ENCODE peak calls at places on chromosomes 7 and 10, in seven cellular contexts. T is endothelial cell, K is Calu3, C is endodermal cell, O is astrocyte of the spinal cord, X is GM06990, Q is nephron progenitor cell. P is an unnamed sample.

GRCh38 chr7:36011588-36011965 is 141.5 kb upstream of the EEPD1 start:
- DNase-seq in T (no peak), K (no peak), C (peak), O (no peak), X (no peak), Q (no peak), P (no peak)

GRCh38 chr7:43735403-43735801 is 6.1 kb upstream of the COA1 start:
- DNase-seq in T (no peak), K (no peak), C (no peak), O (no peak), X (peak), Q (no peak), P (no peak)

GRCh38 chr7:5421626-5422323 is 1.9 kb downstream of the TNRC18 start:
- DNase-seq in T (peak), K (peak), C (peak), O (peak), X (no peak), Q (peak), P (no peak)

GRCh38 chr7:47783456-47784240 is 164.6 kb downstream of the PKD1L1 start:
- DNase-seq in T (no peak), K (peak), C (no peak), O (peak), X (no peak), Q (no peak), P (no peak)

GRCh38 chr7:112185005-112185834 is 21.0 kb downstream of the DOCK4 start:
- DNase-seq in T (no peak), K (no peak), C (no peak), O (no peak), X (no peak), Q (no peak), P (no peak)

GRCh38 chr10:34580643-34581042 is 234.5 kb downstream of the PARD3 start:
- DNase-seq in T (no peak), K (no peak), C (no peak), O (peak), X (no peak), Q (no peak), P (no peak)

GRCh38 chr10:986137-986825 is 2.0 kb upstream of the GTPBP4 start:
- DNase-seq in T (no peak), K (peak), C (no peak), O (peak), X (no peak), Q (no peak), P (no peak)

GRCh38 chr7:157793973-157794763 is 457.4 kb downstream of the DNAJB6 start:
- DNase-seq in T (no peak), K (no peak), C (no peak), O (no peak), X (no peak), Q (no peak), P (no peak)

GRCh38 chr7:122006687-122007086 is 133.7 kb downstream of the PTPRZ1 start:
- DNase-seq in T (no peak), K (peak), C (peak), O (no peak), X (no peak), Q (no peak), P (no peak)

GRCh38 chr7:121076350-121077164 is 88.0 kb downstream of the CPED1 start:
- DNase-seq in T (no peak), K (no peak), C (no peak), O (peak), X (no peak), Q (no peak), P (no peak)

GRCh38 chr7:115889669-115889984 is 140.9 kb downstream of the TFEC start:
- DNase-seq in T (no peak), K (no peak), C (no peak), O (no peak), X (no peak), Q (no peak), P (no peak)

GRCh38 chr7:17498230-17498629 is 199.8 kb downstream of the AHR start:
- DNase-seq in T (no peak), K (peak), C (no peak), O (no peak), X (no peak), Q (no peak), P (no peak)

GRCh38 chr10:63866747-63867140 is 345.5 kb downstream of the REEP3 start:
- DNase-seq in T (no peak), K (peak), C (no peak), O (no peak), X (peak), Q (peak), P (no peak)

DNA sequence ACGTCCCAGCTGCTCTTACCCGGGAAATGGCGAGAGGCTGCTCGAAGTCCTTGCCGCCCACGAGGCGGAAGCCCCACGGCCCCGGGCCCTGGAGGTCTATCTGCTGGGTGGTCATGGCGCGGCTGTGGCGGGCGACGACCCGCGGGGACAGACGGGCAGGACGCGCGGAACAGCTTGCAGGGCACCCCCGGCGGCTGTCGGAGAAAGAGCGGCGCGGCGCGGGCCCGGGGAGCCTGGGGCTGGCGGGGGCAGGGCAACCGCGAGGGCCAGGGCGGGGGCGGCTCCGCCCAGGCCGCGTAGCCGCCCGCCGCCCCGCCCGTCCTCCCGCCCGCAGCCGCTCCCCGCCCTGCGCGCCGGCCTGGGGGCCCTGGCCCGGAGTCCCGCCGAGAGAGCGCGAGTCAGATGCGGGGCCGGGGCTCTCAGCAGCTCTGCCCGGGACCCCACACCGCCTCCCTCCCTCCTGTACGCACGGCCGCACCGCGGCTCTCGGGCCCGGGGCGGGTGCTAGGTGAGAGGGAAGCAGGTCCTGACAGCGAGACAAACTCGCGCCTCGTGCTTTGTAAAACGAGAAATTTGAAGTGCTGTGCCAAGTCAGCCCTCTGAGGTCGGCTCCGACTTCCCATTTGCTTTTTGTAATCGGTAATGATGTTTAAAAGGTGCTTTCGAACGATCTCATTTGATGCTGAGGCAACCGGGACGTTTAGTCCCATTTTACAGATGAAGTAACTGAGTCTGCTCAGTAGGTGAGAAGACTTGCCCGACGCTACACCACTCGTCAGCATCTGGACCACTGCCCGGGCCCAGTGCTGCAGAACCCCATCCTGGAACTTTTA is at the start of gene PDLIM1:
- DNase-seq in T (peak), K (peak), C (peak), O (peak), X (peak), Q (peak), P (peak)
- TF ChIP-seq CTCF in T (no peak), K (no peak), C (peak), O (peak), X (peak), Q (no peak), P (peak)

GRCh38 chr7:40698921-40699260 is 564.1 kb downstream of the SUGCT start:
- DNase-seq in T (no peak), K (no peak), C (no peak), O (no peak), X (no peak), Q (no peak), P (no peak)

GRCh38 chr7:40698214-40698920 is 563.6 kb downstream of the SUGCT start:
- DNase-seq in T (no peak), K (no peak), C (no peak), O (no peak), X (no peak), Q (no peak), P (no peak)

GRCh38 chr7:40697653-40698052 is 562.8 kb downstream of the SUGCT start:
- DNase-seq in T (no peak), K (no peak), C (no peak), O (no peak), X (no peak), Q (no peak), P (no peak)

GRCh38 chr7:40701836-40702551 is 567.2 kb downstream of the SUGCT start:
- DNase-seq in T (no peak), K (no peak), C (no peak), O (no peak), X (no peak), Q (no peak), P (no peak)

GRCh38 chr7:40700653-40701475 is 566.1 kb downstream of the SUGCT start:
- DNase-seq in T (no peak), K (no peak), C (peak), O (peak), X (no peak), Q (no peak), P (no peak)
- TF ChIP-seq CTCF in T (no peak), K (no peak), C (peak), O (peak), X (no peak), Q (no peak), P (no peak)

GRCh38 chr7:22751341-22751740 is 24.3 kb downstream of the IL6 start:
- DNase-seq in T (no peak), K (no peak), C (no peak), O (no peak), X (no peak), Q (no peak), P (no peak)
- TF ChIP-seq CTCF in T (no peak), K (no peak), C (no peak), O (no peak), X (no peak), Q (no peak), P (no peak)

GRCh38 chr10:87622290-87623004 is 37.2 kb upstream of the PAPSS2 start:
- DNase-seq in T (no peak), K (no peak), C (peak), O (no peak), X (peak), Q (no peak), P (peak)
- TF ChIP-seq CTCF in T (no peak), K (no peak), C (peak), O (peak), X (peak), Q (no peak), P (no peak)

GRCh38 chr10:22341936-22342222 is 3.4 kb upstream of the SPAG6 start:
- DNase-seq in T (no peak), K (no peak), C (no peak), O (no peak), X (no peak), Q (no peak), P (no peak)

GRCh38 chr10:22344781-22345300 is 455 bp upstream of the SPAG6 start:
- DNase-seq in T (no peak), K (no peak), C (no peak), O (no peak), X (no peak), Q (no peak), P (peak)

GRCh38 chr10:22345301-22346086 is at the start of gene SPAG6:
- DNase-seq in T (peak), K (no peak), C (peak), O (no peak), X (no peak), Q (peak), P (peak)

GRCh38 chr10:22344204-22344603 is 1.1 kb upstream of the SPAG6 start:
- DNase-seq in T (no peak), K (no peak), C (no peak), O (no peak), X (no peak), Q (no peak), P (peak)

GRCh38 chr10:22343761-22344160 is 1.5 kb upstream of the SPAG6 start:
- DNase-seq in T (no peak), K (no peak), C (no peak), O (no peak), X (no peak), Q (no peak), P (peak)
- TF ChIP-seq CTCF in T (no peak), K (no peak), C (no peak), O (no peak), X (no peak), Q (no peak), P (no peak)

GRCh38 chr7:151707757-151708156 is 169.2 kb downstream of the PRKAG2 start:
- DNase-seq in T (no peak), K (no peak), C (no peak), O (no peak), X (no peak), Q (no peak), P (no peak)
- TF ChIP-seq CTCF in T (peak), K (no peak), C (peak), O (no peak), X (no peak), Q (no peak), P (no peak)

DNA sequence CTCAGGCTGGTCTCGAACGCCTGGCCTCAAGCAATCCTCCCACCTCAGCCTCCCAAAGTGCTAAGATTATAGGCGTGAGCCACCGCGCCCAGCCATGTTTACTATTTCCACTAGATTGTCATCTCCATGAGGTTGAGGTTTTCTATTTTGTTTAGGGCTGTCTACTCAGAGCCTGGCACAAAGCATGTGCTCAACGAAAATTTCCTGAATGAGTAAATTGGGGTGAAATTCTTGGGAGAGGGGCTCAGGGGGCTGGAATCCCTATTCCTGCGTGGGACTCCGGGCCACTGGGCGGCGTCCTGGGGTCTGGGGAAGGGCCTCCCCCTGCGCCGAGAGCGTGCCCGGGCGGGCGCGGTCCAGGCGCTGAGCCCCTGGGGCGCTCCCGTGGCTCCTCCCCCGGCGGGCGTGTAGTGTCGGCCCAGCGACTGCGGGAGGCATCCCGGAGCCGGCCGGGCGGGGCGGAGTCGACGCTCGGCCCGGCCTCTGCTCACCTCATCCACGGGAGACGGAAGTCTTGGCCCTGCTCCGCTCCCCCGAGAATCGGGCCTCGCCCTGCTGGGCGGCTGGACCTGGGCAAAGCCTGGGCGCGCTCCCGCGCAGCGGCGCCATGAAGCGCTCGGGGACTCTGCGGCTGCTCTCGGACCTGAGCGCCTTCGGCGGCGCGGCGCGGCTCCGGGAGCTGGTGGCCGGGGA is at the start of gene HPS6:
- DNase-seq in T (peak), K (peak), C (peak), O (peak), X (peak), Q (peak), P (peak)
- TF ChIP-seq CTCF in T (no peak), K (no peak), C (peak), O (no peak), X (peak), Q (no peak), P (peak)

DNA sequence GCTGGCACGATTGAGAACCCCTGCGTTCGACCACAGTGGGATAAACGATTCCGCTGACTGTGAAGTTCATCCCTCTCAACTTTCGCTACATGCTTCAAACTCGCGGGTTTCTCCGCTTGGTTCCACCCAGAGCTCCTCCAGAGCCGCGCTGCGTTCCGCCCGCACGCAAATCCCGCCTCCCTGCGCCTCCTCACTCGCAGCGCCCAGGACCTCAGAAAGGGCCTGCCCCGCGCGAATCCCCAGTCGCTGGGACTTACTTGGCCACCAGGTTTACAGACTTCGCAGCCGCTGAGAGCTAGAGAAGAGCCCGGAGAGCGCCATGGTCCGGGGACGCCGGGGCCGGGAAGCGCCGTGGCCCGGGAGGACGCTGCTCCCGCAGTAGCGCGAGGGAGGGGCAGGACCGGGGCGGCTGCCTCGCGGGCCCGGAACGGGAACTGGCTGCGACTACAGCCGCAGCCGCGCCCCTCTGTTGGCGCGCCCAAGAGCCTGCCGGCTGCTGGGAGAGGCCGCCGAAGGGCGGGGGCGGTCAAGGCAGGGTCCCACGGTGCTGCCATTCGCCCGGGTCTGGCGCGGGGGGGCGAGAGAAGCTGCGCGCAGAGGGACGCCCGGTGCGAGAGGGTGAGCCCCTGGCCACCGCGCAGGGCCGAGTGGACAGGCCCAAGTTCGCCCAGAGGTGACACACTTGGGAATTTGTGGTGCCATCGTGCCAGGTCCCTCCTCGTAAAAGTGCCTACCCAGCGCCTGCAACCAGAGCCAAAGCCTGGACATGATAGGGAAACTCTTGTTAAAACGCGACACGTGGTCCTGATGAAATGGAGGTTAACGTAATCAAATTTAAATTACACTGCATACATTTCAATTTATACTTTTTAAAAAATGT is at the start of gene NOD1:
- DNase-seq in T (peak), K (peak), C (peak), O (peak), X (peak), Q (peak), P (peak)
- TF ChIP-seq CTCF in T (no peak), K (no peak), C (peak), O (peak), X (no peak), Q (no peak), P (no peak)